ENCODE peak calls at places on chromosomes 11 and 22, in four cellular contexts. E, A, V and N are unnamed samples.

GRCh38 chr22:21943571-21944448 is 8.8 kb downstream of the PPM1F start:
- DNase-seq in E (no peak), A (no peak), V (no peak), N (peak; percentile 39)

GRCh38 chr11:120304526-120304925 is 20.6 kb upstream of the TLCD5 start:
- DNase-seq in E (peak; percentile 19), A (no peak), V (no peak), N (no peak)

GRCh38 chr11:86488553-86488952 is 113.9 kb downstream of the CCDC81 start:
- DNase-seq in E (no peak), A (no peak), V (no peak), N (no peak)

GRCh38 chr11:59616396-59616982 is 915 bp upstream of the OSBP start:
- DNase-seq in E (no peak), A (peak; percentile 98), V (no peak), N (no peak)

GRCh38 chr22:40224702-40225101 is 47.0 kb downstream of the TNRC6B start:
- DNase-seq in E (no peak), A (no peak), V (no peak), N (no peak)

GRCh38 chr22:38077595-38077994 is 6.4 kb downstream of the SLC16A8 start:
- DNase-seq in E (no peak), A (no peak), V (no peak), N (no peak)

GRCh38 chr11:121444508-121444907 is 7.6 kb upstream of the SORL1 start:
- DNase-seq in E (no peak), A (no peak), V (no peak), N (no peak)

GRCh38 chr11:114288139-114288538 is 8.1 kb upstream of the NNMT start:
- DNase-seq in E (no peak), A (no peak), V (no peak), N (peak; percentile 40)

GRCh38 chr22:21445437-21446127 is 21.6 kb upstream of the TMEM191C start:
- DNase-seq in E (no peak), A (no peak), V (no peak), N (no peak)

GRCh38 chr11:114496915-114497314 is 57.6 kb downstream of the REXO2 start:
- DNase-seq in E (no peak), A (peak; percentile 17), V (no peak), N (no peak)

DNA sequence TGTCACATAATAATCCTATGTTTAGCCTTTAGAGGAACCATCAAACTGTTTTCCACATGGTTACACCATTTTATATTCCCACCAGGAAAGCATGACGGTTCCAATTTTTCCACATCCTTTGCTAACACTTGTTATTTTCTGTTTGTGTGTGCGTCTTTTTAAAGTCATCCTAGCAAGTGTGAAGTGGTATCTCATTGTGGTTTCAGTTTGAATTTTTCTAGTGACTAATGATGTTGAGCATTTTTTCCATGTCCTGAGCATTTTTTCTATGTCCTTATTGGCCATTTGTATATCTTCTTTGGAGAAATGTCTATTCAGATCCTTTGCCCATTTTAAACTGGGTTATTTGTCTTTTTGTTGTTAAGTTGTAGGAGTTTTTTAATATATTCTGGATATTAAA is 53.7 kb upstream of the DEPDC7 start:
- DNase-seq in E (no peak), A (no peak), V (no peak), N (no peak)
- TF ChIP-seq MYC in E (no peak), A (no peak), V (no peak), N (no peak)

DNA sequence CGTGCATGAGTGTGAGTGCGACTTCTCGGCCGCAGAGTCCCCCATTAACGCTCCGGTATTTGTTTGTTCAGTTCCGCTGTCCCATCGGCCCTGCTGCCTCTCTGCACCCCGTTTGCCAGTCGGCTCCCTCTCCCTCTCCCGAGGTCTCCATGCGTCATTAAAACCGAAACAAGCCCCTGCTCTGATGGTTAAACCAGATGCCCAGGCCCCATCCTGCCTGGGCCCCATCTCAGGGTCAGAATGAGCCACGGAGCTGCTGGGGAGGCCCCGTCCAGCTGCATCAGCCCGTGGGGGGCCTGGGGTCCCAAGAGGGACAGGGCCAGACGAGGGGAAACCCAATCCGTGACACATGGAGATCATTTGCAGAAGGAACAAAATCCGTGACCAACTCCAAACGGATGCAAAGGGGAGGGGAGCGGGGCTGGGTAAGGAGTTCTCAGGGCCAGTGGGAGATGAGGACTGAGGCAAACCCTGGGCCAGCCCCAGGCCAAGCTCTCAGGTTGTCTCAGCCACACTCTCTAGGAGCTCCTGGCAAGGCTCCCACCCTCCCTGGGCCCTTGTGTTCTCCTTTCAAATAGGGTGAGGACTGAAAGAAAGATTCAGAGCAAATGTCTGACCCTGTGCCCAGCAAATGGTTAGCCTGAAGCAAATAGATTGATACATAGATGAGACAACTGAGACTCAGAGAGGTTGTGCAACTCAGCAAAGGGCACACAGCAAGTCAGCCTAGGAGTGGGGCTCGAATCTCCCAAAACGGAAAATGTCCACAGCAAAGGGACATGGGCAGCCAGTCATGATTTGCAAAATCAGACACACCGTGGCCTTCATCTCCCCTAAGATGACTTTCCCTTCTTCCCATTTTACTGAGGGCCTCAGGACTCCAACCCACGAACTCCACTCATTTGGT is 162.1 kb downstream of the MN1 start:
- DNase-seq in E (no peak), A (no peak), V (no peak), N (no peak)
- H3K4me1 ChIP-seq in E (no peaks in the 10 kb centered on the region), A (no peaks in the 10 kb centered on the region), V (no peaks in the 10 kb centered on the region), N (no peaks in the 10 kb centered on the region)

GRCh38 chr11:61256710-61257482 is 15.9 kb downstream of the PGA5 start:
- DNase-seq in E (no peak), A (no peak), V (no peak), N (no peak)

GRCh38 chr11:61259363-61259762 is 18.4 kb downstream of the PGA5 start:
- DNase-seq in E (no peak), A (no peak), V (no peak), N (no peak)

GRCh38 chr11:61258546-61258945 is 17.6 kb downstream of the PGA5 start:
- DNase-seq in E (no peak), A (no peak), V (no peak), N (no peak)

DNA sequence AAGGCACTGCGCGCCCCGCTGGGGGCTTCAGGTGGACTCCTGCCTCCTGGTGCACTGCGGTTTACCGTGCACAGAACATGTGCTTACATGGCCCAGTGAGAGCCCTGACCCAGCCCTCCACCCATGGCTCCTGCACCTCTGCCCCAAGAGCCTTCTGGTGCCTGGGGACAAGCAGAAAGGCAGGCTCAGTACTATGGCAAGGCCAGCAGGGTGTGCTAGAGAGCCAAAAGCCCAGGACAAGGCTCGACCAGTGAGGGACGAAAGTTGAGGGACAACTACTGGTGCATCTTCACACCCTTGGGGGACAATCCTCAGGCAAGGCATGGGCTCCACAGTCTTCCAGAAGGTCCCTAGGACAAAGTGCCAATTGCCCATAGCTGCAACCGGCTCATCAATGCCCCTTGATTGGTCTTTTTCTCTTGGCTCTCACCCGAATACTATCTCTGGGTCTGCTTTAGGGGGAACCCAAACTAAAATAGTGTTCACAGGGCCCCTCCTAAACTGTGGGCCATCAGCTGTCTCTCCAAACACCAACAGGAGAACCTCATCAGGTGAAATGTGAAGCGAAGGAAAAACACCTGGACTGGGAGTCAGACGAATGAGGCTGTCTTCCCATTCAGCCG is 13.5 kb downstream of the PGA5 start:
- DNase-seq in E (peak; percentile 85), A (peak; percentile 80), V (peak; percentile 25), N (peak; percentile 61)
- TF ChIP-seq MYC in E (no peak), A (no peak), V (no peak), N (no peak)

GRCh38 chr22:29799217-29799680 is 32.1 kb downstream of the UQCR10 start:
- DNase-seq in E (peak; percentile 78), A (peak; percentile 84), V (no peak), N (peak; percentile 88)

GRCh38 chr22:29798801-29799200 is 31.6 kb downstream of the UQCR10 start:
- DNase-seq in E (no peak), A (no peak), V (no peak), N (no peak)

GRCh38 chr22:29795663-29796062 is 28.5 kb downstream of the UQCR10 start:
- DNase-seq in E (no peak), A (no peak), V (no peak), N (no peak)

GRCh38 chr22:29798318-29798717 is 31.1 kb downstream of the UQCR10 start:
- DNase-seq in E (no peak), A (peak; percentile 20), V (peak; percentile 46), N (no peak)

GRCh38 chr22:29797351-29797750 is 30.2 kb downstream of the UQCR10 start:
- DNase-seq in E (no peak), A (no peak), V (peak; percentile 71), N (no peak)
- H3K4me1 ChIP-seq in E (peaks cover 22% of the 10 kb centered on the region), A (peaks cover 29% of the 10 kb centered on the region), V (peaks cover 27% of the 10 kb centered on the region), N (peaks cover 14% of the 10 kb centered on the region)

DNA sequence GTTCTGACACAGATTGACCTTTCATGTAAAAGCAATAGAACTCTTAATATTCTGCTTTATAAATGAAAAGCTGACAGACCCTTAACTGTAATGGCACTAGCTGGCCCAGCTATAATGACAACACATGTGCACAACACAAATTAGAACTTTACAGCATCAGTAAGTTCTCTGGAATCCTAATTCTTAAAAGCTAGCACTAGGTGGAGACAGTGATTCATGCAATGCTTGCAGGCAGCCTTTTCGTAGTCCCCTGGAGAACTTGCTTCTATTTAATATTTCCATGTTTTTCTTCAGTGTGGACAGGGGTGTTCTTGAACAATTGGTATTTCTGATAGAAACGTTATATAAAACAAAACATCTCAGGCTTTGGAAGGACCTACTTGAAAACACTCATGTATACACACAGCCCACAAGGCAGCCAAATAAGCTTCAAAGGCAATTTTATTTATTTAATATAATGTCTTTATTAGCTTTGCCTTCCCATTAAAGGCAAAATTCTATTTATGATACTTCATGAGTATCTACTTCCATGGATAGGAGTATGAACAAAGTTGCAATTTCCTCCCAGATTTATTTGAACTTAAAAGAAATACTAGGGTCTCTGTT is 374.3 kb upstream of the MPPED2 start:
- DNase-seq in E (peak; percentile 14), A (peak; percentile 6), V (no peak), N (peak; percentile 4)
- TF ChIP-seq MYC in E (no peak), A (no peak), V (no peak), N (no peak)

GRCh38 chr11:73233704-73234402 is 15.8 kb downstream of the P2RY2 start:
- DNase-seq in E (no peak), A (no peak), V (no peak), N (no peak)
- H3K4me1 ChIP-seq in E (peaks cover 4% of the 10 kb centered on the region), A (no peaks in the 10 kb centered on the region), V (no peaks in the 10 kb centered on the region), N (peaks cover 7% of the 10 kb centered on the region)

GRCh38 chr22:43800970-43801369 is 11.1 kb downstream of the EFCAB6 start:
- DNase-seq in E (no peak), A (no peak), V (no peak), N (no peak)

GRCh38 chr22:43798492-43798891 is 13.6 kb downstream of the EFCAB6 start:
- DNase-seq in E (no peak), A (no peak), V (peak; percentile 60), N (no peak)

DNA sequence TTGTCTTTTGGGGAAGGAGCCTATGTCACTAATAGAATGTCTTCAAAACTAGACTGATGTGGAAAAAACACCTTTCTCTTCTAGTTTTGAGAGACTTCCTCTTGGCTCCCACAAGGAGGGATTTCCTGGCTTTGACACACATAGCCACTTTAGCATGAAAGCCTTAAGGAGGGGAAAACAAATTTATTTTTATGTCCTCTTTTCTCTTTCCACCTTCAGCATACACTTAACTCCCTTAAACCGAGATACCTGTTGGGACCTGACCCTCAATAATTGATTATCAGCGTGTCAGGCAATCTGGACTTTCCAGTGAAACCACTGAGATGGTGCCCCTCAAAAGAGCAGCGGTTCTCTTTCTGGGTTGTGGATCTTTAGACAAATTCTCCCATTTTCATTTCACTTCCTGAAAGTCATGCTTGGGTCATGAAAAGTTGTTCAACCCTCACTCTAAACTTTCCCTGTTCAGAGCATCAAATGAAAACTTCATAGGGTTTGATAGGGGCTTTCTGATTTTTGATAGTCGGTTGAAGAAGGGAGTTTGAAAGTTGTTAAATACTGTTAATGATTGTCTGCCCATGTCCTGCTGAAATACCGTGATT is 9.1 kb downstream of the EFCAB6 start:
- DNase-seq in E (no peak), A (no peak), V (no peak), N (no peak)
- TF ChIP-seq MYC in E (no peak), A (no peak), V (no peak), N (no peak)